ENCODE peak calls at places on chromosomes 6 and 20, in five cellular contexts. One of them, this sample, is unnamed.

GRCh38 chr20:31602779-31603441 is 2.2 kb upstream of the ID1 start:
- DNase-seq in transverse colon: peak
- DNase-seq in AG09309: no peak
- DNase-seq in GM23338: no peak
- DNase-seq in GM20000: peak
- DNase-seq in this sample: peak

GRCh38 chr20:38855356-38855755 is 49.9 kb downstream of the PPP1R16B start:
- DNase-seq in GM20000: no peak
- DNase-seq in AG09309: peak
- DNase-seq in transverse colon: no peak
- DNase-seq in GM23338: no peak
- DNase-seq in this sample: no peak

GRCh38 chr6:159800141-159800865 is at the start of gene PNLDC1:
- DNase-seq in GM20000: no peak
- DNase-seq in GM23338: peak
- DNase-seq in transverse colon: no peak
- DNase-seq in AG09309: no peak
- DNase-seq in this sample: no peak

GRCh38 chr6:26172496-26172958 is 85.3 kb downstream of the HFE start:
- DNase-seq in AG09309: no peak
- DNase-seq in GM23338: peak
- DNase-seq in transverse colon: peak
- DNase-seq in GM20000: no peak
- DNase-seq in this sample: peak

GRCh38 chr6:31574106-31575061 is 981 bp upstream of the TNF start:
- DNase-seq in GM20000: peak
- DNase-seq in AG09309: no peak
- DNase-seq in GM23338: no peak
- DNase-seq in transverse colon: no peak
- DNase-seq in this sample: peak

GRCh38 chr6:28618889-28619555 is 93.3 kb downstream of the GPX5 start:
- DNase-seq in AG09309: no peak
- DNase-seq in GM23338: peak
- DNase-seq in GM20000: no peak
- DNase-seq in transverse colon: no peak
- DNase-seq in this sample: no peak

GRCh38 chr6:43630980-43631619 is 2.0 kb upstream of the GTPBP2 start:
- DNase-seq in GM23338: no peak
- DNase-seq in transverse colon: no peak
- DNase-seq in AG09309: no peak
- DNase-seq in GM20000: no peak
- DNase-seq in this sample: no peak

GRCh38 chr6:74075323-74075722 is 379.3 kb downstream of the CD109 start:
- DNase-seq in AG09309: peak
- DNase-seq in transverse colon: no peak
- DNase-seq in GM23338: no peak
- DNase-seq in GM20000: no peak
- DNase-seq in this sample: no peak

GRCh38 chr20:17841751-17842191 is 126.8 kb downstream of the SNX5 start:
- DNase-seq in AG09309: no peak
- DNase-seq in GM23338: no peak
- DNase-seq in GM20000: no peak
- DNase-seq in transverse colon: no peak
- DNase-seq in this sample: no peak

GRCh38 chr20:55678126-55678525 is 327.2 kb downstream of the CBLN4 start:
- DNase-seq in AG09309: no peak
- DNase-seq in GM20000: no peak
- DNase-seq in GM23338: no peak
- DNase-seq in transverse colon: peak
- DNase-seq in this sample: no peak

GRCh38 chr6:34924831-34925613 is 36.0 kb downstream of the ANKS1A start:
- DNase-seq in AG09309: no peak
- DNase-seq in transverse colon: no peak
- DNase-seq in GM23338: no peak
- DNase-seq in GM20000: no peak
- DNase-seq in this sample: no peak

GRCh38 chr6:129136751-129137150 is 253.8 kb downstream of the LAMA2 start:
- DNase-seq in transverse colon: no peak
- DNase-seq in GM20000: no peak
- DNase-seq in GM23338: no peak
- DNase-seq in AG09309: no peak
- DNase-seq in this sample: no peak

DNA sequence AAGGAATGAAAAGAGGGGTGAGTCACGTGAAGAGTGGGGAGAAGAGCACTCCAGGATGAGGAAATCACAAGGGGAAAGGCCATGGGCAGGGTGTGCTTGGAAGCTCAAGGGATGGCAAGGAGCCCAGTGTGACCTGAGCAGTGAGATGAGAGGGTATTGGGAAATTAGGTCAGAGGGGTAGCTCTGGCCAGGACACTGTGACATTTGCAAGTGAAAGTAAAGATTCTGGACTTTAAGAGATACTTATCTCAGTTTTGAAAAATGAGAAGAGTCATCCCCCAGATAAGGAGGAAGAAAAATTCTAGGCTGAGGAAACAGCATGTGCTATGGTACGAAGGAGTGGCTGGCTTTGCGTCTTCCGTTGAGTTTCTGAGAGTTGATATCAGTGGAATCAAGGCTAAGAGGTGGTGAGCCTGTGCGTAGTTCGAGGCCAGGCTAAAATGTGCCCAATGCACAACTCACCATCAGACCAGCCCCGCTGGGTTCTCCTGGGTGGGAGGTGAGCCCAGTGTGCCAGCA is 79.9 kb downstream of the GCLC start:
- DNase-seq in AG09309: no peak
- DNase-seq in transverse colon: peak
- DNase-seq in GM23338: no peak
- DNase-seq in GM20000: no peak
- DNase-seq in this sample: no peak
- TF ChIP-seq CTCF in AG09309: no peak
- TF ChIP-seq CTCF in transverse colon: no peak
- TF ChIP-seq CTCF in GM23338: no peak
- TF ChIP-seq CTCF in GM20000: no peak
- TF ChIP-seq CTCF in this sample: no peak

GRCh38 chr6:37802810-37803209 is 16.7 kb upstream of the ZFAND3 start:
- DNase-seq in GM20000: no peak
- DNase-seq in transverse colon: no peak
- DNase-seq in GM23338: no peak
- DNase-seq in AG09309: no peak
- DNase-seq in this sample: no peak

GRCh38 chr6:37804676-37805075 is 14.9 kb upstream of the ZFAND3 start:
- DNase-seq in transverse colon: no peak
- DNase-seq in GM20000: no peak
- DNase-seq in AG09309: no peak
- DNase-seq in GM23338: no peak
- DNase-seq in this sample: no peak

GRCh38 chr6:37809144-37809543 is 10.4 kb upstream of the ZFAND3 start:
- DNase-seq in AG09309: no peak
- DNase-seq in transverse colon: no peak
- DNase-seq in GM23338: no peak
- DNase-seq in GM20000: no peak
- DNase-seq in this sample: no peak

GRCh38 chr6:37806213-37806612 is 13.3 kb upstream of the ZFAND3 start:
- DNase-seq in GM20000: no peak
- DNase-seq in transverse colon: no peak
- DNase-seq in AG09309: no peak
- DNase-seq in GM23338: no peak
- DNase-seq in this sample: no peak

DNA sequence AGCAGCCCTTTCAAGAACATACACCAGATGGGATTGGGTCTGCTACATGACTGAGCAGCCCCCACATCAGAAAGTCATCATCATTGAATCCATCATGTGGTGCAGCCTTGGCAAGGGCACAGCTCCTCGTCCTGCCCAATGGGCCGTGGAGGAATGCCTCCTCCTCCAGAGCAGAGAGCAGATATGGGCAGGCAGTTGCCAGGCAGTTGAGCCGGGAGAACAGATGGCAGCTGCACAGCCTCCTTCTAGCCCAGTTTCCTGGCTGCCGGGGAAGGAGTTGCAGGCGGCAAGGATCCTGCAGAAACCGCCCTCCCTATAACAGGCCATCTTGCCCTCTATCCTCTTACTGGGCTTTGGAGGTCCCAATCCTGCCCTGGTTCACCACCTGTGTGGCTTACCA is 11.9 kb upstream of the ZFAND3 start:
- DNase-seq in GM23338: peak
- DNase-seq in GM20000: no peak
- DNase-seq in AG09309: no peak
- DNase-seq in transverse colon: no peak
- DNase-seq in this sample: no peak
- TF ChIP-seq CTCF in GM23338: no peak
- TF ChIP-seq CTCF in GM20000: no peak
- TF ChIP-seq CTCF in AG09309: peak
- TF ChIP-seq CTCF in transverse colon: no peak
- TF ChIP-seq CTCF in this sample: no peak

DNA sequence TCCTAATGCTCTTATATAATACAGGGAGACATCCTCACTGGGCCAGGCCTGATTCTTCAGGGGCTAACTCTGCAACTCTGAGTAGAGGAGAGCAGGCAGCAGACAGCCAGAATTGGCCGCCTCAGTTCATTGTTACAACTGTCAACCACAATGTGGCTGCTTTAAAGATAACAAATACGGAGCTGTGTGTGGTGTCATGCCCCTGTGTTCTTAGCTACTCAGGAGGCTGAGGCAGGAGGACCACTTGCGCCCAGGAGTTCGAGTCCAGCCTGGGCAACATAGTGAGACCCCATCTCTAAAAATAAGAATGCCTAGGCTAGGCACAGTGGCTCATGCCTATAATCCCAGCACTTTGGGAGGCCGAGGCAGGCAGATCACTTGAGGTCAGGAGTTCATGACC is 34.3 kb downstream of the CEP250 start:
- DNase-seq in GM20000: no peak
- DNase-seq in GM23338: no peak
- DNase-seq in transverse colon: no peak
- DNase-seq in AG09309: no peak
- DNase-seq in this sample: peak
- TF ChIP-seq CTCF in GM20000: no peak
- TF ChIP-seq CTCF in GM23338: no peak
- TF ChIP-seq CTCF in transverse colon: no peak
- TF ChIP-seq CTCF in AG09309: no peak
- TF ChIP-seq CTCF in this sample: no peak

DNA sequence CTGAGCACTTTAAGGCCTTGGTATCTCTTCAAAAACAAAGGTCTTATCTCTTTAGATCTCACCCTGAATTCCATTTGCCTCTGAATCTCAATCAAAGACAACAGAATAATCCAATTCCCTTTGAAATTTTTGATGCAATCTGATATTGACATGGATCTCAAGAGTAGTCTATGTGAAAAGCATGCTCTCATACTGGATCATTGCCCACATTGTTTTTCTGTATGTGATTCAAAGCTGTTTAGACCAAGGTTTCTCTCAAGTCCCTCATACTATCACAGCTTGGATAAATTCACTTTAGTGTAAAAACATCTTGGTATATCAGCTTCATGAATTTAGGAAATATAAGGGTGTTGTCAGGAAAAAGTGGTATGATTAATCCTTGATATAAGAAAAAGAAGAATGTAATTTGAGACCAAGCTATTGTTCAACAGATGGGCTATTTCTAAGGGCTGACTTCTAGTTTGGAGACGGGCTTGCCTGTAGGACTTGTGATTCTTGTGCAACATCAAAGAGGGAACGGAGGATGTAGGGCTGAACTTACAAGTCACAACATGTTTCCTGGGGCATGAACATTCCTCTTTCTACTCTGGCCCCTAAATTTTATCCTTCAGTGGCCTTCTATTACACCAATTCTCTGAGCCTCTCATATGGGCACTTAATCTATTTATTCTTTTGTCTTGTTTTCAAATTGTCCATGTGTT is 77.9 kb upstream of the CITED2 start:
- DNase-seq in GM23338: no peak
- DNase-seq in GM20000: no peak
- DNase-seq in transverse colon: no peak
- DNase-seq in AG09309: peak
- DNase-seq in this sample: no peak
- TF ChIP-seq CTCF in GM23338: no peak
- TF ChIP-seq CTCF in GM20000: no peak
- TF ChIP-seq CTCF in transverse colon: no peak
- TF ChIP-seq CTCF in AG09309: no peak
- TF ChIP-seq CTCF in this sample: no peak

DNA sequence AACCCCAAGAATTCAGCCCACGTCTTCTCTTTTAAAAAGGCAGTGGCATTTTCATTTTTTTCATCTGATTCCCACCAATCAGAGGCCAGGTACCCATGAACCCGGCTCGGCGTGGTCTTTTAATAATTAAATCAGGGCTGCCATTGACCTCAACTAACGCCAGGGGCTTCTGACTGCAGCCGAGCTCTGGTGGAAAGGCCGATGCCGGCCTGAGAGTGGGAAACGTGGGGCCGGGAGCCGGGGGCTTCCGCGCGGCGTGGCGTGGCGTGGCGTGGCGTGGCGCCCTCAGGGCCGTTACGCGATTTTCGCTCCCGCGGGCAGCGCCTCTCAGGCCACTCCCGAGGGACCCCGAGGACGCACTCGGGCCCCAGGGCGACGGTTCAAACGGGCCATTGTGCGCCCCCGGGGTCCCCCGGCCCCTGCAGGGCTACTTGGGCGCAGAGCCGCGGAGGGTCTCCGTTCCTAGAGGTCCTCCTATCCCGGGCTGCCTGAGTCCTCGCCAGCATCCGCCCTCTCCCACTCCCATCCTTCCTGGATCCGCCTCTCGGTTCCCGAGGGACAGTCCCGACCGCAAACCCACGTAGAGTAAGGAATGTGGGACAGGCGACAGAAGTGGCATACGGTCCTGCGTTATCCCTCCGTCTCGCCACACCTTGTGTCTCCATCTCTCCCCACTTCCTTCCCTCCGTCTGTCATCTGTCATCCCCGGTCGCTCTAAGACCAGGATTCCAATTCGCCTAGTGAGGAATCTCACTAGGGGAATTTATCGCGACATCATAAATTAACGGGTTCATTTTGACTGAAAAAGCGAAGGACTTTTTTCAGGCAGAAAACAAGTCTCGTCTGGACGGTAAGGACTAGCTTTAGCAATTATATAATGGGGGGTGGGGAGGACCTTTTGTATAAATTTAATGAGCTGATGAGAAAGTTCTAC is 876 bp upstream of the TBPL1 start:
- DNase-seq in AG09309: peak
- DNase-seq in GM20000: peak
- DNase-seq in transverse colon: peak
- DNase-seq in GM23338: peak
- DNase-seq in this sample: peak
- TF ChIP-seq CTCF in AG09309: peak
- TF ChIP-seq CTCF in GM20000: no peak
- TF ChIP-seq CTCF in transverse colon: peak
- TF ChIP-seq CTCF in GM23338: peak
- TF ChIP-seq CTCF in this sample: peak